ENCODE peak calls at places on chromosomes 5 and 9, in seven cellular contexts. A is CD8-positive, alpha-beta memory T cell; Y is stimulated activated CD4-positive, alpha-beta T cell treated with anti-CD3 and anti-CD28 coated beads, Interleukin-4, amount 100 ng/mL, for 24 hours; L is mesendoderm; C is CD8-positive, alpha-beta T cell; B is IMR-90; P is lung microvascular endothelial cell. H is an unnamed sample.
A peak's percentile ranks its signal among the peaks of the same experiment; 100 is the strongest.

GRCh38 chr9:114619205-114619758 is 8.2 kb downstream of the TMEM268 start:
- DNase-seq in A (no peak), Y (no peak), L (no peak), C (no peak), B (no peak), P (no peak), H (no peak)

GRCh38 chr9:133619791-133620190 is 10.6 kb upstream of the FAM163B start:
- DNase-seq in A (peak; percentile 37), Y (peak; percentile 49), L (no peak), C (peak; percentile 45), B (no peak), P (no peak), H (no peak)

GRCh38 chr5:24535646-24536045 is 109.1 kb downstream of the CDH10 start:
- DNase-seq in A (no peak), Y (no peak), L (peak; percentile 23), C (no peak), B (no peak), P (no peak), H (no peak)

GRCh38 chr9:127976498-127976897 is 4.3 kb downstream of the EEIG1 start:
- DNase-seq in A (peak; percentile 31), Y (peak; percentile 23), L (no peak), C (no peak), B (no peak), P (no peak), H (no peak)

GRCh38 chr5:159965031-159965837 is 43.7 kb upstream of the TTC1 start:
- DNase-seq in A (no peak), Y (peak; percentile 49), L (peak; percentile 75), C (no peak), B (peak; percentile 57), P (peak; percentile 53), H (no peak)

GRCh38 chr5:178479261-178479660 is 110.9 kb downstream of the COL23A1 start:
- DNase-seq in A (no peak), Y (no peak), L (no peak), C (no peak), B (no peak), P (no peak), H (no peak)

GRCh38 chr5:154285661-154286408 is 95.3 kb downstream of the GALNT10 start:
- DNase-seq in A (no peak), Y (no peak), L (peak; percentile 40), C (no peak), B (peak; percentile 81), P (no peak), H (no peak)

GRCh38 chr5:161332343-161332742 is 214.2 kb downstream of the GABRB2 start:
- DNase-seq in A (no peak), Y (no peak), L (no peak), C (no peak), B (no peak), P (no peak), H (no peak)

GRCh38 chr9:79858509-79858908 is 286.7 kb downstream of the TLE4 start:
- DNase-seq in A (no peak), Y (no peak), L (no peak), C (no peak), B (peak; percentile 17), P (peak; percentile 14), H (peak; percentile 3)

GRCh38 chr9:33289501-33289900 is 815 bp upstream of the NFX1 start:
- DNase-seq in A (no peak), Y (peak; percentile 44), L (peak; percentile 18), C (no peak), B (no peak), P (peak; percentile 37), H (no peak)

GRCh38 chr5:9775339-9775738 is 145.2 kb upstream of the TAS2R1 start:
- DNase-seq in A (no peak), Y (no peak), L (peak; percentile 52), C (no peak), B (peak; percentile 73), P (no peak), H (no peak)

GRCh38 chr5:145931718-145932117 is 4.7 kb upstream of the SH3RF2 start:
- DNase-seq in A (no peak), Y (no peak), L (no peak), C (no peak), B (peak; percentile 21), P (no peak), H (no peak)

GRCh38 chr5:56129288-56129687 is 103.8 kb downstream of the ANKRD55 start:
- DNase-seq in A (no peak), Y (no peak), L (no peak), C (no peak), B (peak; percentile 29), P (no peak), H (no peak)

GRCh38 chr5:160555836-160556660 is 134.4 kb downstream of the PTTG1 start:
- DNase-seq in A (no peak), Y (no peak), L (no peak), C (no peak), B (no peak), P (no peak), H (peak; percentile 11)

GRCh38 chr5:18393546-18393945 is 759.3 kb downstream of the TAF11L14 start:
- DNase-seq in A (no peak), Y (no peak), L (peak; percentile 40), C (no peak), B (no peak), P (no peak), H (no peak)

GRCh38 chr5:80963521-80963895 is 3.3 kb downstream of the RASGRF2 start:
- DNase-seq in A (no peak), Y (no peak), L (no peak), C (no peak), B (peak; percentile 3), P (peak; percentile 55), H (no peak)

GRCh38 chr5:73917433-73917832 is 291.4 kb downstream of the ARHGEF28 start:
- DNase-seq in A (no peak), Y (no peak), L (no peak), C (no peak), B (no peak), P (peak; percentile 43), H (no peak)

GRCh38 chr5:75529185-75529584 is 17.5 kb downstream of the POLK start:
- DNase-seq in A (no peak), Y (no peak), L (no peak), C (no peak), B (no peak), P (no peak), H (no peak)

GRCh38 chr9:69223605-69224004 is 49.5 kb downstream of the TJP2 start:
- DNase-seq in A (no peak), Y (no peak), L (peak; percentile 98), C (no peak), B (peak; percentile 70), P (peak; percentile 72), H (peak; percentile 38)

GRCh38 chr5:5332287-5332686 is 90.2 kb upstream of the ICE1 start:
- DNase-seq in A (no peak), Y (no peak), L (no peak), C (no peak), B (no peak), P (no peak), H (no peak)